ENCODE peak calls at places on chromosome 7, in six cellular contexts. K, J, Z, W, U and X are unnamed samples.

GRCh38 chr7:106542550-106543220 is 118.3 kb downstream of the CCDC71L start:
- DNase-seq in W (peak; percentile 92), U (peak; percentile 41), Z (peak; percentile 90), K (peak; percentile 32), J (peak; percentile 83), X (no peak)

GRCh38 chr7:1616741-1617140 is 46.9 kb upstream of the PSMG3 start:
- DNase-seq in U (no peak), J (no peak), K (no peak), W (no peak), Z (no peak), X (no peak)

GRCh38 chr7:47710201-47710935 is 128.5 kb upstream of the TNS3 start:
- DNase-seq in Z (no peak), W (peak; percentile 80), J (no peak), U (no peak), K (peak; percentile 15), X (no peak)

GRCh38 chr7:5223646-5224340 is 33.8 kb downstream of the WIPI2 start:
- DNase-seq in Z (no peak), J (no peak), W (no peak), U (no peak), K (no peak), X (no peak)

GRCh38 chr7:47198159-47198558 is 383.8 kb downstream of the TNS3 start:
- DNase-seq in Z (peak; percentile 46), U (no peak), K (no peak), W (no peak), J (peak; percentile 38), X (no peak)

GRCh38 chr7:127415060-127415742 is 22.7 kb upstream of the ZNF800 start:
- DNase-seq in W (no peak), K (no peak), J (no peak), Z (no peak), U (no peak), X (peak; percentile 54)

GRCh38 chr7:31323101-31323500 is 17.4 kb downstream of the NEUROD6 start:
- DNase-seq in K (no peak), W (no peak), U (no peak), Z (no peak), J (no peak), X (no peak)

GRCh38 chr7:24401628-24402593 is 117.9 kb downstream of the NPY start:
- DNase-seq in W (peak; percentile 30), J (peak; percentile 41), U (no peak), Z (peak; percentile 42), K (no peak), X (no peak)

GRCh38 chr7:70681847-70682350 is 450.0 kb upstream of the GALNT17 start:
- DNase-seq in K (no peak), W (peak; percentile 6), Z (no peak), U (no peak), J (no peak), X (no peak)

GRCh38 chr7:143308632-143309031 is 7.3 kb upstream of the CLCN1 start:
- DNase-seq in W (no peak), U (no peak), K (no peak), J (no peak), Z (no peak), X (no peak)

GRCh38 chr7:51732066-51732465 is 415.5 kb upstream of the COBL start:
- DNase-seq in K (no peak), W (no peak), J (no peak), U (no peak), Z (no peak), X (no peak)

GRCh38 chr7:51731086-51731485 is 414.5 kb upstream of the COBL start:
- DNase-seq in J (no peak), W (no peak), U (no peak), K (no peak), Z (no peak), X (no peak)

GRCh38 chr7:51727441-51727840 is 410.8 kb upstream of the COBL start:
- DNase-seq in U (no peak), Z (no peak), J (peak; percentile 15), K (no peak), W (no peak), X (no peak)

GRCh38 chr7:51732951-51733350 is 416.3 kb upstream of the COBL start:
- DNase-seq in J (no peak), K (no peak), Z (no peak), U (no peak), W (no peak), X (no peak)
- TF ChIP-seq CTCF in J (peak; percentile 35), K (no peak), Z (no peak), U (no peak), W (no peak), X (no peak)

DNA sequence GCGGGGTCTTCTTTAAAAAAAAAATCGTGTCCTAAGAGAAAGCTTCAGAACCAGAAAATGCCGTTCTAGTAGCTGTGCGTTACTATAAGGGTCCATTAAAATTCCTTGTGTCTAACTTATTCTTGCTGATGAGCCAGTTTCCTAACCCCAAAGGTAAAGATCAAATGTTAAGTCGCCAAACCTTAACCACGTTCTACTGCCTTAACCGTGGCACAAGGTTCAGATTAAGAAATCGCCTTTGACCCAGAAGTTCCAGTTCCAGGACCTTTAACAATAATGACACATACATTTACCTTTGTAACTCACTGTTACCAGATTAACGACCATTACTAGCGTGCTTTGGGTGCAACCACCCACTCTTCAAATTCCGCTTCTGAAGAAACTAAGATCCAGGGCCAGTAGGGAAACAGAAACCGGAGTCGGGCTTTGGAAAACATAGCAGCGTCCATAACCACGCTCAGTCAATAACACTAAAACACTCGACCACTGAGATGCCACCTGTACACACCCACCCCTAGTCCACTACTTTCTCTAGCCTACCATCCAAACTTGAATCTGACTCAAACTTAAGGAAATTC is 620 bp downstream of the BET1 start:
- DNase-seq in K (no peak), Z (peak; percentile 40), W (peak; percentile 57), J (peak; percentile 38), U (no peak), X (no peak)
- TF ChIP-seq CTCF in K (no peak), Z (no peak), W (no peak), J (no peak), U (no peak), X (no peak)

GRCh38 chr7:152403726-152404125 is 32.1 kb downstream of the KMT2C start:
- DNase-seq in W (no peak), J (peak; percentile 18), K (no peak), Z (no peak), U (no peak), X (no peak)
- TF ChIP-seq CTCF in W (no peak), J (no peak), K (no peak), Z (no peak), U (no peak), X (no peak)

GRCh38 chr7:51229620-51230323 is 86.8 kb downstream of the COBL start:
- DNase-seq in W (no peak), U (no peak), J (no peak), Z (no peak), K (no peak), X (no peak)
- TF ChIP-seq CTCF in W (no peak), U (no peak), J (no peak), Z (no peak), K (no peak), X (no peak)

GRCh38 chr7:150666412-150666811 is 19.1 kb upstream of the GIMAP2 start:
- DNase-seq in Z (no peak), K (no peak), U (no peak), W (no peak), J (no peak), X (no peak)

GRCh38 chr7:150668977-150669376 is 16.5 kb upstream of the GIMAP2 start:
- DNase-seq in Z (no peak), W (no peak), U (no peak), K (no peak), J (no peak), X (no peak)

GRCh38 chr7:150665075-150665794 is 20.3 kb upstream of the GIMAP2 start:
- DNase-seq in U (no peak), W (no peak), J (no peak), Z (no peak), K (no peak), X (no peak)

GRCh38 chr7:150665882-150666281 is 19.6 kb upstream of the GIMAP2 start:
- DNase-seq in W (no peak), U (no peak), Z (no peak), J (no peak), K (no peak), X (no peak)

DNA sequence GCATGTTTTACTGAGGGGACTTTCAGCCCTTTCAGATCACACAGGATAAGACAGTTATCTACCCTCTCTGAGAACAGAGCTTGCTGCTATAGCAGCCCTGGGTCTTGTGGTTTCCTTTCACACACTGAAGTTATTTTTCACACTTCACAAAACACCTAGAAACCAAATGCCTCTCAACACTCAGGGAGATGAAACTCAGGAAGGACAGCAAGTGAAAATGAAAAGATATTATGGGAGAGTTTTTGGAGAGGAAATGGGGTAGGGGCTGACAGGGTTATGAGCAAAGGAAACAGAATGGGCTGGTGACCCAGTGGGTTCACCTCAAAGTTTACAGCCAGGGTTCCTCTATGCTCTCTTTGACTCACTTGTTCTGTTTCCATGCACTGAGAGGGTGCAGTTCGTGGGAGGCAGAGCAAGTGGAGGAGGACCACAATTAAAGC is 17.0 kb upstream of the GIMAP2 start:
- DNase-seq in Z (no peak), W (no peak), K (no peak), J (no peak), U (no peak), X (no peak)
- TF ChIP-seq CTCF in Z (no peak), W (no peak), K (no peak), J (no peak), U (no peak), X (no peak)

DNA sequence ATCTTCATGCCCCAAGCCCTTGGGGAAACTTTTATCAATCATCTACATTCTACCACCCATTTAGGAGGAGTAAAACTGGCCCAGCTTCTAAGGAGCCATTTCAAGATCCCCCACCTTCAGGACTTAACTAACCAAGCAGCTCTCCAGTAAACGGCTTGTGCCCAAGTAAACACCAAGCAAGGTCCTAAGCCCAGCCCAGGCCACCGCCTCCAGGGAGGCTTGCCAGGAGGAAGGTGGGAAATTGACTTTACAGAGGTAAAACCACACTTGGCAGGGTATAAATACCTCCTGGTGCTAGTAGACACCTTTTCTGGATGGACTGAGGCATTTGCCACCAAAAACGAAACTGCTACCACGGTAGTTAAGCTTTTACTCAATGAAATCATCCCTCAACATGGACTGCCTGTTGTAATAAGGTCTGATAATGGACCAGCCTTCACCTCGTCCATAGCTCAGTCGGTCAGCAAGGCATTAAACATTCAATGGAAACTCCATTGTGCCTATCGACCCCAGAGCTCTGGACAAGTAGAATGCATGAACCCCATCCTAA is 5.6 kb downstream of the AKR1B15 start:
- DNase-seq in U (no peak), W (no peak), J (no peak), K (no peak), Z (no peak), X (no peak)
- TF ChIP-seq CTCF in U (no peak), W (no peak), J (no peak), K (no peak), Z (no peak), X (no peak)

GRCh38 chr7:82335927-82336326 is 107.7 kb downstream of the CACNA2D1 start:
- DNase-seq in J (peak; percentile 26), K (no peak), U (no peak), W (peak; percentile 70), Z (peak; percentile 60), X (no peak)
- TF ChIP-seq CTCF in J (no peak), K (no peak), U (no peak), W (no peak), Z (no peak), X (no peak)

GRCh38 chr7:68176974-68177373 is 1180.3 kb downstream of the TYW1 start:
- DNase-seq in U (peak; percentile 70), K (peak; percentile 28), W (peak; percentile 2), J (peak; percentile 86), Z (peak; percentile 62), X (peak; percentile 37)
- TF ChIP-seq CTCF in U (peak; percentile 84), K (peak; percentile 74), W (no peak), J (peak; percentile 80), Z (peak; percentile 60), X (peak; percentile 60)